ENCODE peak calls at places on chromosomes 16 and 17, in ten cellular contexts. E, A, P, R, F, Z, B, L, N and Q are unnamed samples.

GRCh38 chr17:16477255-16477654 is 14.7 kb downstream of the LRRC75A start:
- DNase-seq in E (peak; percentile 90), A (peak; percentile 71), P (peak; percentile 72), R (no peak), F (no peak), Z (no peak), B (peak; percentile 94), L (no peak), N (peak; percentile 90), Q (no peak)

GRCh38 chr16:2497116-2497630 is 16.6 kb upstream of the ATP6V0C start:
- DNase-seq in E (no peak), A (no peak), P (no peak), R (no peak), F (no peak), Z (peak; percentile 56), B (no peak), L (no peak), N (no peak), Q (peak; percentile 82)

GRCh38 chr17:78168906-78169793 is 769 bp downstream of the SYNGR2 start:
- DNase-seq in E (peak; percentile 95), A (peak; percentile 32), P (peak; percentile 33), R (peak; percentile 76), F (no peak), Z (peak; percentile 44), B (peak; percentile 71), L (peak; percentile 18), N (no peak), Q (peak; percentile 81)

GRCh38 chr17:31581022-31581483 is 189.6 kb downstream of the RAB11FIP4 start:
- DNase-seq in E (no peak), A (peak; percentile 77), P (peak; percentile 43), R (peak; percentile 87), F (no peak), Z (no peak), B (peak; percentile 95), L (no peak), N (no peak), Q (no peak)

GRCh38 chr16:57349212-57350031 is 9.2 kb upstream of the CCL22 start:
- DNase-seq in E (no peak), A (no peak), P (no peak), R (no peak), F (no peak), Z (no peak), B (no peak), L (no peak), N (no peak), Q (no peak)

GRCh38 chr17:71024172-71024571 is 854.8 kb downstream of the KCNJ2 start:
- DNase-seq in E (no peak), A (peak; percentile 9), P (no peak), R (no peak), F (no peak), Z (no peak), B (no peak), L (no peak), N (no peak), Q (no peak)

GRCh38 chr17:45316271-45317112 is at the start of gene MAP3K14:
- DNase-seq in E (peak; percentile 91), A (peak; percentile 73), P (no peak), R (peak; percentile 81), F (peak; percentile 57), Z (peak; percentile 85), B (peak; percentile 78), L (peak; percentile 77), N (no peak), Q (peak; percentile 77)

GRCh38 chr16:27721548-27722265 is 171.8 kb downstream of the KATNIP start:
- DNase-seq in E (no peak), A (peak; percentile 46), P (peak; percentile 41), R (no peak), F (no peak), Z (no peak), B (no peak), L (no peak), N (no peak), Q (no peak)

GRCh38 chr16:31862761-31863160 is 10.8 kb upstream of the ZNF267 start:
- DNase-seq in E (no peak), A (no peak), P (no peak), R (no peak), F (no peak), Z (no peak), B (no peak), L (no peak), N (no peak), Q (no peak)

GRCh38 chr16:23121024-23121423 is 28.2 kb downstream of the USP31 start:
- DNase-seq in E (peak; percentile 58), A (no peak), P (no peak), R (no peak), F (no peak), Z (no peak), B (peak; percentile 13), L (no peak), N (no peak), Q (peak; percentile 10)

GRCh38 chr16:57814896-57815295 is 12.6 kb upstream of the KIFC3 start:
- DNase-seq in E (no peak), A (no peak), P (no peak), R (no peak), F (no peak), Z (no peak), B (no peak), L (no peak), N (no peak), Q (no peak)

GRCh38 chr17:82465023-82465603 is 6.6 kb downstream of the NARF start:
- DNase-seq in E (no peak), A (no peak), P (no peak), R (no peak), F (no peak), Z (no peak), B (no peak), L (no peak), N (no peak), Q (no peak)

GRCh38 chr17:1545618-1546017 is 17.0 kb downstream of the PITPNA start:
- DNase-seq in E (no peak), A (no peak), P (no peak), R (no peak), F (no peak), Z (no peak), B (no peak), L (no peak), N (no peak), Q (no peak)

GRCh38 chr17:36940313-36941264 is 3.3 kb downstream of the LHX1 start:
- DNase-seq in E (peak; percentile 82), A (no peak), P (no peak), R (no peak), F (no peak), Z (no peak), B (no peak), L (no peak), N (no peak), Q (no peak)

GRCh38 chr17:59565959-59566324 is 532 bp downstream of the DHX40 start:
- DNase-seq in E (peak; percentile 92), A (peak; percentile 86), P (peak; percentile 82), R (peak; percentile 45), F (peak; percentile 48), Z (peak; percentile 56), B (peak; percentile 82), L (peak; percentile 78), N (peak; percentile 43), Q (peak; percentile 75)

GRCh38 chr17:16417896-16418683 is 2.7 kb downstream of the TRPV2 start:
- DNase-seq in E (peak; percentile 61), A (no peak), P (no peak), R (no peak), F (no peak), Z (no peak), B (peak; percentile 73), L (no peak), N (no peak), Q (peak; percentile 65)

GRCh38 chr16:85460983-85461813 is 151.9 kb upstream of the GSE1 start:
- DNase-seq in E (peak; percentile 68), A (peak; percentile 69), P (no peak), R (no peak), F (no peak), Z (peak; percentile 55), B (peak; percentile 68), L (peak; percentile 83), N (no peak), Q (peak; percentile 56)

GRCh38 chr16:86391987-86392386 is 118.3 kb upstream of the FOXF1 start:
- DNase-seq in E (no peak), A (peak; percentile 89), P (peak; percentile 68), R (no peak), F (no peak), Z (no peak), B (peak; percentile 90), L (no peak), N (no peak), Q (no peak)

GRCh38 chr17:27521281-27522027 is 65.2 kb downstream of the KSR1 start:
- DNase-seq in E (no peak), A (no peak), P (no peak), R (no peak), F (no peak), Z (no peak), B (no peak), L (no peak), N (no peak), Q (peak; percentile 41)

GRCh38 chr17:42842286-42842685 is 2.1 kb upstream of the AOC2 start:
- DNase-seq in E (no peak), A (peak; percentile 23), P (no peak), R (no peak), F (no peak), Z (no peak), B (no peak), L (no peak), N (no peak), Q (no peak)

GRCh38 chr17:17897442-17897841 is 60.7 kb upstream of the SREBF1 start:
- DNase-seq in E (no peak), A (no peak), P (no peak), R (no peak), F (no peak), Z (no peak), B (no peak), L (no peak), N (no peak), Q (no peak)

GRCh38 chr16:22645868-22646267 is 135.2 kb downstream of the NPIPB5 start:
- DNase-seq in E (peak; percentile 28), A (no peak), P (no peak), R (no peak), F (no peak), Z (no peak), B (no peak), L (no peak), N (no peak), Q (no peak)

GRCh38 chr16:29896841-29897240 is 2.5 kb downstream of the SEZ6L2 start:
- DNase-seq in E (no peak), A (no peak), P (no peak), R (no peak), F (no peak), Z (no peak), B (no peak), L (no peak), N (no peak), Q (no peak)